ENCODE peak calls at places on chromosomes 1 and 21, in six cellular contexts. Y is activated T-helper 1 cell treated with anti-CD3 and anti-CD28 coated beads, Interleukin-12 subunit alpha, Interleukin-12 subunit beta, Interleukin-2, Interleukin-4 antibody, amounts not matched to agents 30 ng/mL and 10 ng/mL and 1 ng/mL, durations not matched to agents 14 hours and 24 hours and 36 hours; A is amniotic stem cell; E is aorta; H is frontal cortex; Q is psoas muscle. M is an unnamed sample.

GRCh38 chr1:154750681-154751665 is 119.1 kb downstream of the KCNN3 start:
- DNase-seq in A (no peak), Q (no peak), H (no peak), E (no peak), Y (no peak), M (no peak)

GRCh38 chr1:13487143-13487868 is 26.5 kb downstream of the LRRC38 start:
- DNase-seq in H (no peak), Q (peak; percentile 94), A (no peak), E (peak; percentile 15), Y (no peak), M (peak; percentile 74)

GRCh38 chr1:248047008-248047407 is 372 bp downstream of the OR2L3 start:
- DNase-seq in A (no peak), E (no peak), H (no peak), Q (no peak), Y (no peak), M (no peak)

GRCh38 chr1:8055973-8056372 is 29.9 kb upstream of the ERRFI1 start:
- DNase-seq in Q (no peak), E (no peak), Y (no peak), H (no peak), A (no peak), M (no peak)

GRCh38 chr1:40014253-40014706 is 26.2 kb upstream of the CAP1 start:
- DNase-seq in Q (no peak), H (no peak), Y (no peak), A (no peak), E (no peak), M (no peak)

GRCh38 chr21:42414928-42415769 is 11.4 kb downstream of the UBASH3A start:
- DNase-seq in H (no peak), E (no peak), Q (no peak), Y (peak; percentile 88), A (no peak), M (no peak)

GRCh38 chr1:59126361-59126760 is 170.5 kb upstream of the FGGY start:
- DNase-seq in E (no peak), H (no peak), A (no peak), Q (no peak), Y (no peak), M (no peak)

GRCh38 chr1:224264321-224264720 is 65.7 kb downstream of the NVL start:
- DNase-seq in H (no peak), Y (no peak), Q (no peak), E (no peak), A (no peak), M (no peak)

GRCh38 chr1:9314711-9315379 is 22.2 kb downstream of the SPSB1 start:
- DNase-seq in Y (no peak), H (no peak), Q (no peak), E (no peak), A (no peak), M (no peak)

GRCh38 chr21:25307489-25307888 is 299.8 kb downstream of the MRPL39 start:
- DNase-seq in A (no peak), Y (no peak), Q (no peak), E (no peak), H (no peak), M (no peak)

GRCh38 chr1:220928320-220928719 is 49.1 kb downstream of the HLX start:
- DNase-seq in A (no peak), H (no peak), Q (no peak), E (no peak), Y (no peak), M (no peak)

GRCh38 chr1:1075148-1075935 is 1.2 kb upstream of the RNF223 start:
- DNase-seq in E (peak; percentile 41), Q (peak; percentile 38), H (no peak), A (no peak), Y (no peak), M (peak; percentile 40)

GRCh38 chr1:154485905-154486304 is 16.1 kb upstream of the TDRD10 start:
- DNase-seq in H (no peak), E (no peak), Q (no peak), A (no peak), Y (no peak), M (no peak)

GRCh38 chr1:53047737-53048344 is 14.2 kb upstream of the PODN start:
- DNase-seq in E (no peak), Y (no peak), A (peak; percentile 43), Q (no peak), H (no peak), M (no peak)

GRCh38 chr1:91584309-91584708 is 83.7 kb downstream of the CDC7 start:
- DNase-seq in H (no peak), A (no peak), Y (no peak), E (no peak), Q (no peak), M (no peak)

GRCh38 chr1:54221113-54221834 is 21.3 kb downstream of the MRPL37 start:
- DNase-seq in E (no peak), Q (no peak), H (no peak), A (no peak), Y (no peak), M (no peak)

GRCh38 chr1:26768755-26769154 is 19.0 kb upstream of the PIGV start:
- DNase-seq in Q (peak; percentile 57), Y (no peak), E (no peak), A (no peak), H (no peak), M (no peak)

GRCh38 chr1:76160225-76160624 is 85.7 kb downstream of the ST6GALNAC3 start:
- DNase-seq in A (no peak), Y (no peak), Q (no peak), E (no peak), H (no peak), M (no peak)

GRCh38 chr1:208178091-208178529 is 66.1 kb downstream of the PLXNA2 start:
- DNase-seq in E (no peak), Y (no peak), A (no peak), H (no peak), Q (no peak), M (no peak)

GRCh38 chr1:172322219-172323061 is 98.0 kb upstream of the C1orf105 start:
- DNase-seq in A (peak; percentile 42), E (peak; percentile 79), H (no peak), Q (peak; percentile 51), Y (no peak), M (peak; percentile 42)

GRCh38 chr1:6867688-6868370 is 82.6 kb downstream of the CAMTA1 start:
- DNase-seq in H (no peak), Q (no peak), Y (no peak), E (no peak), A (no peak), M (no peak)

GRCh38 chr1:151990058-151990855 is 3.4 kb downstream of the S100A10 start:
- DNase-seq in Q (no peak), H (no peak), Y (no peak), A (no peak), E (no peak), M (no peak)

GRCh38 chr1:8643542-8644536 is 173.6 kb downstream of the RERE start:
- DNase-seq in E (no peak), Q (no peak), A (no peak), H (no peak), Y (no peak), M (no peak)

GRCh38 chr1:224980181-224980580 is 50.7 kb downstream of the DNAH14 start:
- DNase-seq in E (no peak), H (no peak), A (no peak), Q (no peak), Y (no peak), M (no peak)

GRCh38 chr1:225415967-225416745 is 11.7 kb downstream of the LBR start:
- DNase-seq in H (no peak), Y (no peak), E (no peak), A (no peak), Q (no peak), M (no peak)

GRCh38 chr1:154453155-154453554 is 48.0 kb downstream of the IL6R start:
- DNase-seq in E (no peak), A (no peak), Y (no peak), Q (no peak), H (no peak), M (no peak)

GRCh38 chr1:43272161-43272560 is 2.4 kb downstream of the TMEM125 start:
- DNase-seq in A (no peak), E (no peak), H (peak; percentile 76), Y (no peak), Q (no peak), M (no peak)

GRCh38 chr1:36095760-36096405 is 7.2 kb downstream of the ADPRS start:
- DNase-seq in Q (no peak), E (no peak), H (no peak), Y (no peak), A (no peak), M (no peak)

GRCh38 chr1:85571830-85572229 is 8.7 kb upstream of the CCN1 start:
- DNase-seq in Y (no peak), H (no peak), E (no peak), Q (no peak), A (no peak), M (no peak)

GRCh38 chr1:15719721-15720120 is 16.3 kb upstream of the SLC25A34 start:
- DNase-seq in H (no peak), A (no peak), E (no peak), Q (no peak), Y (no peak), M (no peak)

GRCh38 chr1:53909946-53910345 is 16.0 kb downstream of the DIO1 start:
- DNase-seq in H (no peak), Q (no peak), E (no peak), A (no peak), Y (no peak), M (no peak)

GRCh38 chr1:74714429-74715362 is 18.2 kb downstream of the CRYZ start:
- DNase-seq in H (no peak), E (no peak), Q (no peak), Y (no peak), A (no peak), M (no peak)

GRCh38 chr1:232279909-232280308 is 350.0 kb downstream of the SIPA1L2 start:
- DNase-seq in Q (no peak), Y (no peak), E (no peak), A (no peak), H (no peak), M (no peak)

GRCh38 chr21:45309069-45309521 is 21.4 kb upstream of the POFUT2 start:
- DNase-seq in H (no peak), Y (peak; percentile 18), Q (peak; percentile 78), E (peak; percentile 72), A (no peak), M (peak; percentile 85)

GRCh38 chr21:42465008-42465878 is 30.8 kb downstream of the RSPH1 start:
- DNase-seq in Q (no peak), H (no peak), E (no peak), A (no peak), Y (no peak), M (no peak)

GRCh38 chr21:29217818-29218252 is 80.9 kb upstream of the BACH1 start:
- DNase-seq in Y (no peak), E (no peak), Q (no peak), A (peak; percentile 87), H (no peak), M (no peak)